ENCODE peak calls at places on chromosomes 4 and X, in seven cellular contexts. One of them, this sample, is unnamed. For H3K27me3, the result is how much of the 10 kb centered on the place peaks cover.

GRCh38 chr4:62193726-62194125 is 993.6 kb downstream of the ADGRL3 start:
- DNase-seq in hepatocyte: no peak
- DNase-seq in HCT116: no peak
- DNase-seq in PC-3: no peak
- DNase-seq in GM23248: no peak
- DNase-seq in GM23338: no peak
- DNase-seq in neural progenitor cell: no peak
- DNase-seq in this sample: no peak

GRCh38 chrX:55072286-55072685 is 2.5 kb upstream of the PAGE2B start:
- DNase-seq in hepatocyte: no peak
- DNase-seq in HCT116: no peak
- DNase-seq in PC-3: no peak
- DNase-seq in GM23248: no peak
- DNase-seq in GM23338: no peak
- DNase-seq in neural progenitor cell: no peak
- DNase-seq in this sample: no peak

GRCh38 chrX:15761564-15762191 is 23.6 kb downstream of the CA5B start:
- DNase-seq in hepatocyte: peak
- DNase-seq in HCT116: no peak
- DNase-seq in PC-3: peak
- DNase-seq in GM23248: peak
- DNase-seq in GM23338: peak
- DNase-seq in neural progenitor cell: peak
- DNase-seq in this sample: peak

GRCh38 chrX:113473418-113473817 is 632.8 kb upstream of the AMOT start:
- DNase-seq in hepatocyte: no peak
- DNase-seq in HCT116: no peak
- DNase-seq in PC-3: no peak
- DNase-seq in GM23248: peak
- DNase-seq in GM23338: no peak
- DNase-seq in neural progenitor cell: no peak
- DNase-seq in this sample: no peak

GRCh38 chr4:925171-925570 is 6.9 kb downstream of the GAK start:
- DNase-seq in hepatocyte: no peak
- DNase-seq in HCT116: no peak
- DNase-seq in PC-3: no peak
- DNase-seq in GM23248: no peak
- DNase-seq in GM23338: no peak
- DNase-seq in neural progenitor cell: no peak
- DNase-seq in this sample: no peak

GRCh38 chr4:138003248-138003647 is 238.9 kb downstream of the SLC7A11 start:
- DNase-seq in hepatocyte: no peak
- DNase-seq in HCT116: no peak
- DNase-seq in PC-3: no peak
- DNase-seq in GM23248: peak
- DNase-seq in GM23338: no peak
- DNase-seq in neural progenitor cell: no peak
- DNase-seq in this sample: no peak

GRCh38 chr4:166808380-166808779 is 425.9 kb downstream of the SPOCK3 start:
- DNase-seq in hepatocyte: no peak
- DNase-seq in HCT116: no peak
- DNase-seq in PC-3: no peak
- DNase-seq in GM23248: no peak
- DNase-seq in GM23338: no peak
- DNase-seq in neural progenitor cell: no peak
- DNase-seq in this sample: no peak

GRCh38 chr4:108107729-108108382 is 60.9 kb downstream of the LEF1 start:
- DNase-seq in hepatocyte: no peak
- DNase-seq in HCT116: no peak
- DNase-seq in PC-3: no peak
- DNase-seq in GM23248: no peak
- DNase-seq in GM23338: no peak
- DNase-seq in neural progenitor cell: no peak
- DNase-seq in this sample: no peak

GRCh38 chr4:7280906-7281305 is 88.6 kb downstream of the SORCS2 start:
- DNase-seq in hepatocyte: peak
- DNase-seq in HCT116: no peak
- DNase-seq in PC-3: peak
- DNase-seq in GM23248: peak
- DNase-seq in GM23338: no peak
- DNase-seq in neural progenitor cell: no peak
- DNase-seq in this sample: no peak

GRCh38 chr4:55122235-55122634 is 3.2 kb downstream of the KDR start:
- DNase-seq in hepatocyte: no peak
- DNase-seq in HCT116: no peak
- DNase-seq in PC-3: peak
- DNase-seq in GM23248: no peak
- DNase-seq in GM23338: no peak
- DNase-seq in neural progenitor cell: no peak
- DNase-seq in this sample: no peak

GRCh38 chrX:25601323-25601722 is 536.8 kb upstream of the MAGEB18 start:
- DNase-seq in hepatocyte: no peak
- DNase-seq in HCT116: no peak
- DNase-seq in PC-3: no peak
- DNase-seq in GM23248: no peak
- DNase-seq in GM23338: no peak
- DNase-seq in neural progenitor cell: no peak
- DNase-seq in this sample: no peak
- H3K27me3 ChIP-seq in hepatocyte: under half
- H3K27me3 ChIP-seq in HCT116: under half
- H3K27me3 ChIP-seq in PC-3: under half
- H3K27me3 ChIP-seq in GM23248: under half
- H3K27me3 ChIP-seq in GM23338: under half
- H3K27me3 ChIP-seq in neural progenitor cell: under half
- H3K27me3 ChIP-seq in this sample: under half

GRCh38 chr4:109303141-109303499 is 662 bp upstream of the COL25A1 start:
- DNase-seq in hepatocyte: peak
- DNase-seq in HCT116: no peak
- DNase-seq in PC-3: no peak
- DNase-seq in GM23248: peak
- DNase-seq in GM23338: no peak
- DNase-seq in neural progenitor cell: no peak
- DNase-seq in this sample: no peak
- TF ChIP-seq EZH2 in hepatocyte: peak
- TF ChIP-seq EZH2 in HCT116: no peak
- TF ChIP-seq EZH2 in PC-3: no peak
- TF ChIP-seq EZH2 in GM23248: no peak
- TF ChIP-seq EZH2 in GM23338: no peak
- TF ChIP-seq EZH2 in neural progenitor cell: no peak
- TF ChIP-seq EZH2 in this sample: no peak

DNA sequence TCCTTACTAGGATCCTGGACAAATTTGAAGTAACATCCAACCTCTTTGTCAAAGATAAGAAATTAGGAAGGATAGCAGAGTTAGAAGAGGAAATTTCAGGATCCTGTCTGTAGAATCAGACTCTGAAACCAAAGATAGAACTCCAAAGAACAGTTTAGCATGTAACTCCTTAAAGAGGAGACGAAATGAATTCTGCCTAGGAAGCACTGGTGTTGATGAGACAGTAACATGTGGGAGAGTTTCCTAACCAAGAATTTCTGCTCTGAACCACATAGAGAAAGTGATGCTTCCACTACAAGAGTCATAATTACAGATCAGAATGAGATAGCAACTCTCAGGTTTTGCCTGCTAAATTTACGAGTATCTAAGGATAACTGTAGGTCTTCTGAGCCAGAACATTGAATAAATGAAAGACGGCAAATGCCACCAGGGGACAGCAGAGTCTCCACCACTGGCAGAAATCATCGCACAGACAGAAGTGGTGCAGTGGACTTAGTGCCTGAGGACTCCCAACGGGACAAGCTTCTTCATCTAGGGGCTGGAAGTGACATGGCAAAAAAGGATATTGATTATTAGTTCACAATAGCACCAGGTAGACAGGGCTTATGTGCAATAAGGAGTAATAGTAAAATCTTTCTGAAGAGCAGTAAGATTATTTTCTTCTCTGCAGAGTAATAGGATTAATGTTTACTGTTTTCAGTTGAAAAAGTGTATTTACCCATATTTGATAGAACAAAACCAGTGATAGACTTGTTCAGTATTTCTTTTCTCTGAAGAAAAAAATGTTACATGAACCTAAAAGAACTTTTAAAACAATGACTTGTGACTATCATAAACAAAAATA is 6.7 kb upstream of the PPID start:
- DNase-seq in hepatocyte: peak
- DNase-seq in HCT116: peak
- DNase-seq in PC-3: peak
- DNase-seq in GM23248: peak
- DNase-seq in GM23338: peak
- DNase-seq in neural progenitor cell: peak
- DNase-seq in this sample: peak
- TF ChIP-seq EZH2phosphoT487 in hepatocyte: no peak
- TF ChIP-seq EZH2phosphoT487 in HCT116: no peak
- TF ChIP-seq EZH2phosphoT487 in PC-3: no peak
- TF ChIP-seq EZH2phosphoT487 in GM23248: no peak
- TF ChIP-seq EZH2phosphoT487 in GM23338: no peak
- TF ChIP-seq EZH2phosphoT487 in neural progenitor cell: no peak
- TF ChIP-seq EZH2phosphoT487 in this sample: no peak

GRCh38 chr4:6225469-6225868 is 25.1 kb upstream of the JAKMIP1 start:
- DNase-seq in hepatocyte: peak
- DNase-seq in HCT116: no peak
- DNase-seq in PC-3: peak
- DNase-seq in GM23248: peak
- DNase-seq in GM23338: peak
- DNase-seq in neural progenitor cell: peak
- DNase-seq in this sample: peak

GRCh38 chr4:6222761-6223292 is 22.5 kb upstream of the JAKMIP1 start:
- DNase-seq in hepatocyte: no peak
- DNase-seq in HCT116: peak
- DNase-seq in PC-3: peak
- DNase-seq in GM23248: no peak
- DNase-seq in GM23338: peak
- DNase-seq in neural progenitor cell: peak
- DNase-seq in this sample: no peak

GRCh38 chr4:6221296-6221850 is 21.0 kb upstream of the JAKMIP1 start:
- DNase-seq in hepatocyte: no peak
- DNase-seq in HCT116: no peak
- DNase-seq in PC-3: no peak
- DNase-seq in GM23248: no peak
- DNase-seq in GM23338: peak
- DNase-seq in neural progenitor cell: peak
- DNase-seq in this sample: no peak

GRCh38 chr4:6224725-6225124 is 24.4 kb upstream of the JAKMIP1 start:
- DNase-seq in hepatocyte: no peak
- DNase-seq in HCT116: no peak
- DNase-seq in PC-3: no peak
- DNase-seq in GM23248: no peak
- DNase-seq in GM23338: no peak
- DNase-seq in neural progenitor cell: no peak
- DNase-seq in this sample: no peak

DNA sequence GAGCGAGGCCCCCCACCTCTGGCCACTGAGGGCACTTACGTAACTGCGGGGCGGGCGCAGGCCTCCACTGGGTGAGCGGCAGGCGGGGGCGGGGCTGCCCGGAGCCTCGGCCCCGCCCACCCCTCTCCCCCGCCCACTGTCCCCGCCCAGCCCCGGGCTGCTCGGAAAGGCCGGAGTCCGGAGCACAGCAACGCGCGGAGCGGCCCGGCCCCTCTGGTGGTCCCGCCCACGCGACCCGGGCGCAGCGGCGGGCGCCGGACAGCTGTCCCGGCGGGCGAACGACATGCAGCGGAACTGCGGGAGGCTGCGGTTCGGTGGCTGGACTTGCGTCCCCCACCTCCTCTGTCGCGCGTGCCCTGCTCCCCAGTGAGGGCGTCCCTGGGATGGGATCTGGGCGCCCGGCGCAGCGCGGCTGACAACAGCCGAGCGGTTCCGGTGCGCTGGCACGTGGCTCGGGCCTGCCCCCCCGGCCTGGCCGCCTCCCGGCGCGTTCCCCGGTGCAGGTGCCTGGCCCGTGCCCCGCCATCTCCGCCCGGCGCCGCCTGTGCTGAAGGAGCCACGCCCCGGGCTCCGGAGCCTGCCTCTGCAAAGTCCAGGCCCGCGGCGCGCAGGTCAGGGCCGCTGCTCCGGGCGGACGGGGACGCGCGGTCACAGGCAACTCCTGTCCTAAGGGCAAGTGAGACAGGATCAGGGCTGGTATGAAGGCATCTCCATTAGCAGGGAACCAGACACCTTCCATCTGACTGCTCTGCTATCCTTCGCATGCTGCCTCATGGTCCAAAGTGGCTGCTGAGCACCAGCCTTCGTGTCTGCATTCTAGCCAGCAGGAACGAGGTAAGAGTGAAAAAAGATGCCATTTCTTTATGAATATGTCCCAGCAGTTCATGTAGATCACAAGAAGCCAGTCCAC is 21.8 kb upstream of the JAKMIP1 start:
- DNase-seq in hepatocyte: peak
- DNase-seq in HCT116: peak
- DNase-seq in PC-3: no peak
- DNase-seq in GM23248: peak
- DNase-seq in GM23338: peak
- DNase-seq in neural progenitor cell: peak
- DNase-seq in this sample: no peak
- H3K27me3 ChIP-seq in hepatocyte: half or more
- H3K27me3 ChIP-seq in HCT116: under half
- H3K27me3 ChIP-seq in PC-3: under half
- H3K27me3 ChIP-seq in GM23248: under half
- H3K27me3 ChIP-seq in GM23338: under half
- H3K27me3 ChIP-seq in neural progenitor cell: half or more
- H3K27me3 ChIP-seq in this sample: under half

GRCh38 chr4:157075811-157076577 is at the start of gene GLRB:
- DNase-seq in hepatocyte: peak
- DNase-seq in HCT116: no peak
- DNase-seq in PC-3: peak
- DNase-seq in GM23248: peak
- DNase-seq in GM23338: peak
- DNase-seq in neural progenitor cell: peak
- DNase-seq in this sample: no peak
- TF ChIP-seq EZH2 in hepatocyte: no peak
- TF ChIP-seq EZH2 in HCT116: no peak
- TF ChIP-seq EZH2 in PC-3: no peak
- TF ChIP-seq EZH2 in GM23248: no peak
- TF ChIP-seq EZH2 in GM23338: peak
- TF ChIP-seq EZH2 in neural progenitor cell: peak
- TF ChIP-seq EZH2 in this sample: no peak

GRCh38 chrX:75522565-75523411 is at the start of gene ZDHHC15:
- DNase-seq in hepatocyte: peak
- DNase-seq in HCT116: no peak
- DNase-seq in PC-3: peak
- DNase-seq in GM23248: peak
- DNase-seq in GM23338: peak
- DNase-seq in neural progenitor cell: peak
- DNase-seq in this sample: no peak
- TF ChIP-seq EZH2phosphoT487 in hepatocyte: no peak
- TF ChIP-seq EZH2phosphoT487 in HCT116: no peak
- TF ChIP-seq EZH2phosphoT487 in PC-3: no peak
- TF ChIP-seq EZH2phosphoT487 in GM23248: no peak
- TF ChIP-seq EZH2phosphoT487 in GM23338: no peak
- TF ChIP-seq EZH2phosphoT487 in neural progenitor cell: no peak
- TF ChIP-seq EZH2phosphoT487 in this sample: no peak